ENCODE peak calls at places on chromosomes 1 and 21, in nine cellular contexts. A, V, H, I, F, B, U, Z and S are unnamed samples.

GRCh38 chr1:235023197-235024044 is 105.2 kb downstream of the TOMM20 start:
- DNase-seq in F (no peak), B (peak; percentile 27), Z (no peak), U (no peak), I (no peak), A (no peak), H (no peak), V (no peak), S (no peak)

GRCh38 chr1:168689726-168690602 is 39.0 kb downstream of the DPT start:
- DNase-seq in U (no peak), Z (no peak), H (no peak), F (no peak), B (no peak), I (no peak), A (no peak), V (no peak), S (no peak)

GRCh38 chr1:3625151-3625907 is 514 bp downstream of the TPRG1L start:
- DNase-seq in H (no peak), U (no peak), F (peak; percentile 24), I (no peak), Z (peak; percentile 30), A (no peak), V (peak; percentile 65), B (no peak), S (peak; percentile 45)

GRCh38 chr1:116666747-116667576 is 571 bp downstream of the IGSF3 start:
- DNase-seq in U (no peak), V (no peak), H (no peak), F (no peak), Z (no peak), A (no peak), B (no peak), I (no peak), S (no peak)

GRCh38 chr1:30471307-30471706 is 252.1 kb downstream of the MATN1 start:
- DNase-seq in A (no peak), F (no peak), V (no peak), H (no peak), I (no peak), B (no peak), U (no peak), Z (no peak), S (no peak)

GRCh38 chr1:150888727-150889126 is 1.8 kb downstream of the CTXND2 start:
- DNase-seq in F (no peak), U (no peak), A (no peak), Z (no peak), B (no peak), V (no peak), I (no peak), H (no peak), S (no peak)

GRCh38 chr1:241675983-241676382 is 23.9 kb downstream of the WDR64 start:
- DNase-seq in U (no peak), B (peak; percentile 6), Z (no peak), A (no peak), I (no peak), F (no peak), H (no peak), V (no peak), S (no peak)

GRCh38 chr1:192022839-192023238 is 135.4 kb upstream of the RGS18 start:
- DNase-seq in U (no peak), I (no peak), F (no peak), V (no peak), H (no peak), B (no peak), A (no peak), Z (no peak), S (no peak)

GRCh38 chr21:33940164-33940563 is 24.6 kb upstream of the ATP5PO start:
- DNase-seq in A (no peak), B (no peak), F (no peak), U (no peak), V (no peak), H (no peak), I (no peak), Z (peak; percentile 69), S (no peak)

GRCh38 chr1:212490276-212490675 is 57.6 kb downstream of the NENF start:
- DNase-seq in B (no peak), F (no peak), U (no peak), A (no peak), V (no peak), I (no peak), Z (no peak), H (no peak), S (no peak)

GRCh38 chr1:46718340-46718726 is 581 bp downstream of the EFCAB14 start:
- DNase-seq in Z (no peak), U (no peak), V (no peak), F (no peak), A (no peak), I (no peak), B (no peak), H (no peak), S (no peak)

GRCh38 chr1:245823408-245824147 is 668.8 kb downstream of the KIF26B start:
- DNase-seq in B (no peak), H (no peak), V (no peak), Z (no peak), A (no peak), I (no peak), F (no peak), U (no peak), S (no peak)

GRCh38 chr1:84907095-84907827 is 14.3 kb upstream of the LPAR3 start:
- DNase-seq in Z (no peak), U (peak; percentile 12), I (no peak), A (no peak), B (no peak), H (no peak), F (no peak), V (no peak), S (no peak)

GRCh38 chr21:36419996-36420395 is 34.8 kb downstream of the CHAF1B start:
- DNase-seq in F (peak; percentile 26), H (peak; percentile 86), A (no peak), Z (peak; percentile 83), B (peak; percentile 84), V (peak; percentile 95), U (peak; percentile 72), I (peak; percentile 50), S (no peak)

GRCh38 chr1:147079400-147080012 is 92.8 kb downstream of the PRKAB2 start:
- DNase-seq in I (no peak), U (no peak), Z (no peak), H (no peak), V (no peak), B (peak; percentile 31), F (no peak), A (no peak), S (no peak)

GRCh38 chr21:40625991-40626390 is 221.0 kb downstream of the DSCAM start:
- DNase-seq in Z (no peak), H (no peak), U (no peak), V (no peak), A (no peak), B (no peak), F (no peak), I (no peak), S (no peak)

GRCh38 chr1:154326546-154327465 is 1.5 kb downstream of the ATP8B2 start:
- DNase-seq in V (peak; percentile 63), U (peak; percentile 57), B (no peak), I (no peak), H (peak; percentile 85), Z (peak; percentile 19), F (no peak), A (no peak), S (no peak)

GRCh38 chr1:164360265-164360664 is 198.7 kb upstream of the PBX1 start:
- DNase-seq in V (no peak), A (no peak), B (no peak), U (no peak), Z (no peak), I (no peak), F (no peak), H (no peak), S (no peak)

GRCh38 chr21:38525454-38525853 is 27.2 kb upstream of the ERG start:
- DNase-seq in F (no peak), B (no peak), U (no peak), I (no peak), A (no peak), H (no peak), V (no peak), Z (peak; percentile 18), S (no peak)